ENCODE peak calls at places on chromosome 20, in six cellular contexts. F is upper lobe of left lung, S is stomach, J is transverse colon, P is H1, T is SK-N-SH. W is an unnamed sample.
A peak's percentile ranks its signal among the peaks of the same experiment; 100 is the strongest.

GRCh38 chr20:1811621-1812498 is 83.3 kb upstream of the SIRPA start:
- DNase-seq in F (no peak), S (no peak), J (no peak), P (no peak), T (no peak), W (no peak)

GRCh38 chr20:39823239-39823638 is 861.1 kb downstream of the DHX35 start:
- DNase-seq in F (no peak), S (no peak), J (no peak), P (no peak), T (no peak), W (no peak)

GRCh38 chr20:48599748-48600469 is 227.9 kb downstream of the PREX1 start:
- DNase-seq in F (no peak), S (no peak), J (peak; percentile 3), P (no peak), T (no peak), W (peak; percentile 40)

GRCh38 chr20:59583428-59584277 is 20.7 kb upstream of the PHACTR3 start:
- DNase-seq in F (peak; percentile 87), S (peak; percentile 29), J (peak; percentile 35), P (no peak), T (no peak), W (peak; percentile 76)

GRCh38 chr20:24382775-24383174 is 86.7 kb upstream of the SYNDIG1 start:
- DNase-seq in F (no peak), S (peak; percentile 65), J (peak; percentile 11), P (no peak), T (peak; percentile 66), W (no peak)

GRCh38 chr20:22511943-22512910 is 72.1 kb downstream of the FOXA2 start:
- DNase-seq in F (peak; percentile 36), S (peak; percentile 86), J (peak; percentile 64), P (no peak), T (no peak), W (no peak)

GRCh38 chr20:59273699-59274380 is 26.6 kb upstream of the EDN3 start:
- DNase-seq in F (no peak), S (no peak), J (no peak), P (no peak), T (no peak), W (no peak)

GRCh38 chr20:34791289-34792020 is 34.0 kb downstream of the NCOA6 start:
- DNase-seq in F (no peak), S (no peak), J (no peak), P (no peak), T (no peak), W (no peak)

GRCh38 chr20:3679749-3680700 is 1.8 kb downstream of the ADAM33 start:
- DNase-seq in F (no peak), S (peak; percentile 30), J (peak; percentile 56), P (no peak), T (peak; percentile 59), W (peak; percentile 94)

GRCh38 chr20:371755-372542 is 8.6 kb upstream of the TRIB3 start:
- DNase-seq in F (no peak), S (peak; percentile 71), J (peak; percentile 59), P (no peak), T (no peak), W (peak; percentile 77)

GRCh38 chr20:1868856-1869255 is 26.4 kb upstream of the SIRPA start:
- DNase-seq in F (no peak), S (no peak), J (no peak), P (no peak), T (no peak), W (no peak)

GRCh38 chr20:62649140-62649539 is 6.8 kb downstream of the SLCO4A1 start:
- DNase-seq in F (no peak), S (no peak), J (no peak), P (no peak), T (no peak), W (no peak)

GRCh38 chr20:41136336-41136694 is 1.0 kb upstream of the PLCG1 start:
- DNase-seq in F (no peak), S (no peak), J (no peak), P (no peak), T (peak; percentile 32), W (no peak)

GRCh38 chr20:3788685-3789155 is 2.2 kb upstream of the CENPB start:
- DNase-seq in F (no peak), S (no peak), J (peak; percentile 74), P (no peak), T (no peak), W (no peak)

GRCh38 chr20:19252670-19253120 is 40.3 kb downstream of the SLC24A3 start:
- DNase-seq in F (no peak), S (no peak), J (peak; percentile 26), P (peak; percentile 22), T (no peak), W (peak; percentile 81)

GRCh38 chr20:63100401-63100925 is 93.7 kb upstream of the BHLHE23 start:
- DNase-seq in F (no peak), S (no peak), J (peak; percentile 5), P (peak; percentile 39), T (no peak), W (peak; percentile 51)

GRCh38 chr20:640674-641515 is 12.1 kb downstream of the SRXN1 start:
- DNase-seq in F (no peak), S (no peak), J (no peak), P (no peak), T (no peak), W (no peak)

GRCh38 chr20:39264506-39265172 is 302.5 kb downstream of the DHX35 start:
- DNase-seq in F (no peak), S (peak; percentile 62), J (peak; percentile 42), P (peak; percentile 75), T (peak; percentile 64), W (peak; percentile 82)

GRCh38 chr20:31987744-31988143 is 19.8 kb downstream of the XKR7 start:
- DNase-seq in F (no peak), S (no peak), J (no peak), P (no peak), T (no peak), W (no peak)

GRCh38 chr20:62710886-62711702 is 2.5 kb downstream of the NTSR1 start:
- DNase-seq in F (peak; percentile 60), S (peak; percentile 62), J (peak; percentile 32), P (no peak), T (peak; percentile 61), W (peak; percentile 89)

GRCh38 chr20:44501448-44501847 is 20.4 kb downstream of the SERINC3 start:
- DNase-seq in F (no peak), S (no peak), J (no peak), P (no peak), T (no peak), W (no peak)
- TF ChIP-seq EP300 in F (no peak), S (no peak), J (no peak), P (no peak), T (no peak), W (no peak)

GRCh38 chr20:50141811-50142561 is 11.5 kb downstream of the PEDS1 start:
- DNase-seq in F (no peak), S (no peak), J (no peak), P (no peak), T (no peak), W (no peak)
- TF ChIP-seq POLR2AphosphoS5 in F (no peak), S (no peak), J (no peak), P (no peak), T (no peak), W (no peak)

DNA sequence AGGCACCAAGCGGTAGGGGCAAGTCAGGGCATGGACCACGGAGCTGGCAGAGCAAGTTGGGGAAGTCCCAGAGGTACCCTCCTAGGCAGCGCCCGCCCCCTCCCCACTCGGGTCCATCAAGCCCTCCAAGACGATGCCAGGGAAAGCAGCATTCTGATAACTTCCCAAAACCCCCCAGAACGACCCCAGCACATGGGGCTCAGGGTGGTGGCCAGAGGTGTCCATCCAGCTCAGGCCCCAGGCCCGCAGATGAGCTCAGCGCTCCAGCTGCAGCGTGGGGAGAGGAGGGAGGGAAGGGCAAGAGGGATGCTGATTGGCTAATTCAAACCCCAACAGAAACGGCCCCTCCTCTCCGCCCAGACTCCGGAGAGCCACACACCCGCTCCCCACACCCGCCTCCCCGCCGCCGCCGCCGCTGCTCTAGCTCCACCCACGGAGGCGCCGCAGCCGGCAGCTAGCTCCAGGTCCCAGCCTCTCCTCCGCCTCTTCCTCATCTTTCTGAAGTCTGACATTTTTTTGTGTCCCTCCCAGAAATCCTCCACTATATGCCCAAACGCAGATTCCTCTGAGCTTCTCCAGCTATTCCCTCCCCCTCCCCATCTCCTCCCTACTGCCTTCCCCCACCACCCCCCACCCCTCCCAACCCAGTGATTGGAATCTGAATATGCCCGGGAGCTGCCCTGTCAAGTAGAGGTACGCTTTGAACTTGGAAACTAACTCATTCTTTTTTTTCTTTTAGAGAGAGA is 40.3 kb upstream of the TLDC2 start:
- DNase-seq in F (peak; percentile 97), S (peak; percentile 92), J (peak; percentile 94), P (peak; percentile 87), T (peak; percentile 99), W (peak; percentile 98)
- TF ChIP-seq EP300 in F (no peak), S (no peak), J (no peak), P (no peak), T (peak; percentile 53), W (no peak)

GRCh38 chr20:13447385-13448180 is 191.1 kb downstream of the TASP1 start:
- DNase-seq in F (no peak), S (no peak), J (no peak), P (no peak), T (no peak), W (no peak)
- TF ChIP-seq POLR2AphosphoS5 in F (no peak), S (no peak), J (no peak), P (no peak), T (no peak), W (no peak)

GRCh38 chr20:50957798-50958732 is at the start of gene DPM1:
- DNase-seq in F (peak; percentile 86), S (peak; percentile 89), J (peak; percentile 90), P (peak; percentile 89), T (peak; percentile 88), W (peak; percentile 94)
- TF ChIP-seq EP300 in F (no peak), S (no peak), J (no peak), P (peak; percentile 98), T (peak; percentile 32), W (no peak)

GRCh38 chr20:37456948-37457347 is 64.1 kb upstream of the NNAT start:
- DNase-seq in F (no peak), S (no peak), J (no peak), P (no peak), T (no peak), W (no peak)

GRCh38 chr20:37458761-37459160 is 62.3 kb upstream of the NNAT start:
- DNase-seq in F (no peak), S (no peak), J (no peak), P (no peak), T (no peak), W (no peak)

GRCh38 chr20:37454636-37455035 is 66.4 kb upstream of the NNAT start:
- DNase-seq in F (no peak), S (no peak), J (no peak), P (no peak), T (no peak), W (no peak)

GRCh38 chr20:37455659-37456058 is 65.4 kb upstream of the NNAT start:
- DNase-seq in F (no peak), S (no peak), J (no peak), P (no peak), T (no peak), W (no peak)

GRCh38 chr20:37457928-37458327 is 63.1 kb upstream of the NNAT start:
- DNase-seq in F (no peak), S (no peak), J (no peak), P (no peak), T (no peak), W (no peak)
- TF ChIP-seq POLR2AphosphoS5 in F (no peak), S (no peak), J (no peak), P (no peak), T (no peak), W (no peak)